ENCODE peak calls at places on chromosomes 11 and 22, in ten cellular contexts. One of them, this sample, is unnamed.

GRCh38 chr11:74636633-74637184 is 44.3 kb downstream of the POLD3 start:
- DNase-seq in left ventricle myocardium inferior: no peak
- DNase-seq in ELF-1: no peak
- DNase-seq in AG08395: peak
- DNase-seq in NCI-H446: no peak
- DNase-seq in stimulated activated naive CD8-positive, alpha-beta T cell treated with anti-CD3 and anti-CD28 coated beads, Interleukin-15, amount 100 ng/mL, for 72 hours: no peak
- DNase-seq in M059J: peak
- DNase-seq in posterior cingulate gyrus: no peak
- DNase-seq in stimulated activated CD4-positive, alpha-beta T cell treated with anti-CD3 and anti-CD28 coated beads, Interleukin-2, amount 100 ng/mL, for 4 hours: no peak
- DNase-seq in AG09319: peak
- DNase-seq in this sample: no peak

GRCh38 chr11:132728026-132728425 is 804.3 kb downstream of the OPCML start:
- DNase-seq in left ventricle myocardium inferior: no peak
- DNase-seq in ELF-1: peak
- DNase-seq in AG08395: no peak
- DNase-seq in NCI-H446: no peak
- DNase-seq in stimulated activated naive CD8-positive, alpha-beta T cell treated with anti-CD3 and anti-CD28 coated beads, Interleukin-15, amount 100 ng/mL, for 72 hours: no peak
- DNase-seq in M059J: no peak
- DNase-seq in posterior cingulate gyrus: no peak
- DNase-seq in stimulated activated CD4-positive, alpha-beta T cell treated with anti-CD3 and anti-CD28 coated beads, Interleukin-2, amount 100 ng/mL, for 4 hours: no peak
- DNase-seq in AG09319: no peak
- DNase-seq in this sample: no peak

GRCh38 chr11:34602245-34602644 is 18.6 kb upstream of the EHF start:
- DNase-seq in left ventricle myocardium inferior: no peak
- DNase-seq in ELF-1: no peak
- DNase-seq in AG08395: no peak
- DNase-seq in NCI-H446: no peak
- DNase-seq in stimulated activated naive CD8-positive, alpha-beta T cell treated with anti-CD3 and anti-CD28 coated beads, Interleukin-15, amount 100 ng/mL, for 72 hours: no peak
- DNase-seq in M059J: no peak
- DNase-seq in posterior cingulate gyrus: no peak
- DNase-seq in stimulated activated CD4-positive, alpha-beta T cell treated with anti-CD3 and anti-CD28 coated beads, Interleukin-2, amount 100 ng/mL, for 4 hours: no peak
- DNase-seq in AG09319: no peak
- DNase-seq in this sample: no peak

GRCh38 chr22:44074286-44074984 is 50.3 kb downstream of the PARVB start:
- DNase-seq in left ventricle myocardium inferior: no peak
- DNase-seq in ELF-1: no peak
- DNase-seq in AG08395: no peak
- DNase-seq in NCI-H446: no peak
- DNase-seq in stimulated activated naive CD8-positive, alpha-beta T cell treated with anti-CD3 and anti-CD28 coated beads, Interleukin-15, amount 100 ng/mL, for 72 hours: no peak
- DNase-seq in M059J: no peak
- DNase-seq in posterior cingulate gyrus: no peak
- DNase-seq in stimulated activated CD4-positive, alpha-beta T cell treated with anti-CD3 and anti-CD28 coated beads, Interleukin-2, amount 100 ng/mL, for 4 hours: no peak
- DNase-seq in AG09319: no peak
- DNase-seq in this sample: no peak

GRCh38 chr22:32801436-32802290 is at the start of gene TIMP3:
- DNase-seq in left ventricle myocardium inferior: peak
- DNase-seq in ELF-1: peak
- DNase-seq in AG08395: peak
- DNase-seq in NCI-H446: no peak
- DNase-seq in stimulated activated naive CD8-positive, alpha-beta T cell treated with anti-CD3 and anti-CD28 coated beads, Interleukin-15, amount 100 ng/mL, for 72 hours: no peak
- DNase-seq in M059J: peak
- DNase-seq in posterior cingulate gyrus: peak
- DNase-seq in stimulated activated CD4-positive, alpha-beta T cell treated with anti-CD3 and anti-CD28 coated beads, Interleukin-2, amount 100 ng/mL, for 4 hours: no peak
- DNase-seq in AG09319: peak
- DNase-seq in this sample: peak

GRCh38 chr22:42683599-42684283 is 34.5 kb upstream of the CYB5R3 start:
- DNase-seq in left ventricle myocardium inferior: peak
- DNase-seq in ELF-1: no peak
- DNase-seq in AG08395: peak
- DNase-seq in NCI-H446: peak
- DNase-seq in stimulated activated naive CD8-positive, alpha-beta T cell treated with anti-CD3 and anti-CD28 coated beads, Interleukin-15, amount 100 ng/mL, for 72 hours: no peak
- DNase-seq in M059J: no peak
- DNase-seq in posterior cingulate gyrus: no peak
- DNase-seq in stimulated activated CD4-positive, alpha-beta T cell treated with anti-CD3 and anti-CD28 coated beads, Interleukin-2, amount 100 ng/mL, for 4 hours: no peak
- DNase-seq in AG09319: peak
- DNase-seq in this sample: no peak

GRCh38 chr22:38069372-38070249 is 12.4 kb downstream of the PICK1 start:
- DNase-seq in left ventricle myocardium inferior: peak
- DNase-seq in ELF-1: no peak
- DNase-seq in AG08395: peak
- DNase-seq in NCI-H446: no peak
- DNase-seq in stimulated activated naive CD8-positive, alpha-beta T cell treated with anti-CD3 and anti-CD28 coated beads, Interleukin-15, amount 100 ng/mL, for 72 hours: no peak
- DNase-seq in M059J: no peak
- DNase-seq in posterior cingulate gyrus: peak
- DNase-seq in stimulated activated CD4-positive, alpha-beta T cell treated with anti-CD3 and anti-CD28 coated beads, Interleukin-2, amount 100 ng/mL, for 4 hours: no peak
- DNase-seq in AG09319: peak
- DNase-seq in this sample: no peak

GRCh38 chr22:29873943-29874342 is 9.0 kb upstream of the MTMR3 start:
- DNase-seq in left ventricle myocardium inferior: no peak
- DNase-seq in ELF-1: no peak
- DNase-seq in AG08395: no peak
- DNase-seq in NCI-H446: no peak
- DNase-seq in stimulated activated naive CD8-positive, alpha-beta T cell treated with anti-CD3 and anti-CD28 coated beads, Interleukin-15, amount 100 ng/mL, for 72 hours: no peak
- DNase-seq in M059J: peak
- DNase-seq in posterior cingulate gyrus: no peak
- DNase-seq in stimulated activated CD4-positive, alpha-beta T cell treated with anti-CD3 and anti-CD28 coated beads, Interleukin-2, amount 100 ng/mL, for 4 hours: no peak
- DNase-seq in AG09319: no peak
- DNase-seq in this sample: no peak

GRCh38 chr22:22167791-22168189 is 76.8 kb upstream of the VPREB1 start:
- DNase-seq in left ventricle myocardium inferior: no peak
- DNase-seq in ELF-1: no peak
- DNase-seq in AG08395: no peak
- DNase-seq in NCI-H446: no peak
- DNase-seq in stimulated activated naive CD8-positive, alpha-beta T cell treated with anti-CD3 and anti-CD28 coated beads, Interleukin-15, amount 100 ng/mL, for 72 hours: no peak
- DNase-seq in M059J: no peak
- DNase-seq in posterior cingulate gyrus: no peak
- DNase-seq in stimulated activated CD4-positive, alpha-beta T cell treated with anti-CD3 and anti-CD28 coated beads, Interleukin-2, amount 100 ng/mL, for 4 hours: no peak
- DNase-seq in AG09319: no peak
- DNase-seq in this sample: no peak

GRCh38 chr11:75325713-75326438 is 25.6 kb downstream of the ARRB1 start:
- DNase-seq in left ventricle myocardium inferior: peak
- DNase-seq in ELF-1: peak
- DNase-seq in AG08395: peak
- DNase-seq in NCI-H446: no peak
- DNase-seq in stimulated activated naive CD8-positive, alpha-beta T cell treated with anti-CD3 and anti-CD28 coated beads, Interleukin-15, amount 100 ng/mL, for 72 hours: peak
- DNase-seq in M059J: peak
- DNase-seq in posterior cingulate gyrus: peak
- DNase-seq in stimulated activated CD4-positive, alpha-beta T cell treated with anti-CD3 and anti-CD28 coated beads, Interleukin-2, amount 100 ng/mL, for 4 hours: peak
- DNase-seq in AG09319: no peak
- DNase-seq in this sample: no peak

GRCh38 chr11:22577854-22578253 is 47.8 kb downstream of the FANCF start:
- DNase-seq in left ventricle myocardium inferior: no peak
- DNase-seq in ELF-1: no peak
- DNase-seq in AG08395: no peak
- DNase-seq in NCI-H446: no peak
- DNase-seq in stimulated activated naive CD8-positive, alpha-beta T cell treated with anti-CD3 and anti-CD28 coated beads, Interleukin-15, amount 100 ng/mL, for 72 hours: no peak
- DNase-seq in M059J: no peak
- DNase-seq in posterior cingulate gyrus: no peak
- DNase-seq in stimulated activated CD4-positive, alpha-beta T cell treated with anti-CD3 and anti-CD28 coated beads, Interleukin-2, amount 100 ng/mL, for 4 hours: no peak
- DNase-seq in AG09319: no peak
- DNase-seq in this sample: no peak

GRCh38 chr11:35548925-35549561 is 23.6 kb upstream of the PAMR1 start:
- DNase-seq in left ventricle myocardium inferior: no peak
- DNase-seq in ELF-1: no peak
- DNase-seq in AG08395: no peak
- DNase-seq in NCI-H446: no peak
- DNase-seq in stimulated activated naive CD8-positive, alpha-beta T cell treated with anti-CD3 and anti-CD28 coated beads, Interleukin-15, amount 100 ng/mL, for 72 hours: no peak
- DNase-seq in M059J: no peak
- DNase-seq in posterior cingulate gyrus: no peak
- DNase-seq in stimulated activated CD4-positive, alpha-beta T cell treated with anti-CD3 and anti-CD28 coated beads, Interleukin-2, amount 100 ng/mL, for 4 hours: no peak
- DNase-seq in AG09319: no peak
- DNase-seq in this sample: no peak

GRCh38 chr11:119169272-119169719 is 771 bp downstream of the NLRX1 start:
- DNase-seq in left ventricle myocardium inferior: peak
- DNase-seq in ELF-1: peak
- DNase-seq in AG08395: peak
- DNase-seq in NCI-H446: no peak
- DNase-seq in stimulated activated naive CD8-positive, alpha-beta T cell treated with anti-CD3 and anti-CD28 coated beads, Interleukin-15, amount 100 ng/mL, for 72 hours: peak
- DNase-seq in M059J: peak
- DNase-seq in posterior cingulate gyrus: no peak
- DNase-seq in stimulated activated CD4-positive, alpha-beta T cell treated with anti-CD3 and anti-CD28 coated beads, Interleukin-2, amount 100 ng/mL, for 4 hours: no peak
- DNase-seq in AG09319: no peak
- DNase-seq in this sample: peak

GRCh38 chr22:37701121-37701786 is 4.4 kb downstream of the TRIOBP start:
- DNase-seq in left ventricle myocardium inferior: no peak
- DNase-seq in ELF-1: no peak
- DNase-seq in AG08395: no peak
- DNase-seq in NCI-H446: no peak
- DNase-seq in stimulated activated naive CD8-positive, alpha-beta T cell treated with anti-CD3 and anti-CD28 coated beads, Interleukin-15, amount 100 ng/mL, for 72 hours: no peak
- DNase-seq in M059J: no peak
- DNase-seq in posterior cingulate gyrus: no peak
- DNase-seq in stimulated activated CD4-positive, alpha-beta T cell treated with anti-CD3 and anti-CD28 coated beads, Interleukin-2, amount 100 ng/mL, for 4 hours: no peak
- DNase-seq in AG09319: no peak
- DNase-seq in this sample: no peak

GRCh38 chr22:41891407-41891806 is 23.5 kb downstream of the SHISA8 start:
- DNase-seq in left ventricle myocardium inferior: no peak
- DNase-seq in ELF-1: no peak
- DNase-seq in AG08395: no peak
- DNase-seq in NCI-H446: no peak
- DNase-seq in stimulated activated naive CD8-positive, alpha-beta T cell treated with anti-CD3 and anti-CD28 coated beads, Interleukin-15, amount 100 ng/mL, for 72 hours: no peak
- DNase-seq in M059J: no peak
- DNase-seq in posterior cingulate gyrus: peak
- DNase-seq in stimulated activated CD4-positive, alpha-beta T cell treated with anti-CD3 and anti-CD28 coated beads, Interleukin-2, amount 100 ng/mL, for 4 hours: no peak
- DNase-seq in AG09319: no peak
- DNase-seq in this sample: no peak

GRCh38 chr11:28820296-28820989 is 712.3 kb downstream of the METTL15 start:
- DNase-seq in left ventricle myocardium inferior: no peak
- DNase-seq in ELF-1: no peak
- DNase-seq in AG08395: no peak
- DNase-seq in NCI-H446: no peak
- DNase-seq in stimulated activated naive CD8-positive, alpha-beta T cell treated with anti-CD3 and anti-CD28 coated beads, Interleukin-15, amount 100 ng/mL, for 72 hours: no peak
- DNase-seq in M059J: no peak
- DNase-seq in posterior cingulate gyrus: no peak
- DNase-seq in stimulated activated CD4-positive, alpha-beta T cell treated with anti-CD3 and anti-CD28 coated beads, Interleukin-2, amount 100 ng/mL, for 4 hours: no peak
- DNase-seq in AG09319: no peak
- DNase-seq in this sample: no peak

GRCh38 chr11:3089236-3090061 is 32.2 kb upstream of the CARS1 start:
- DNase-seq in left ventricle myocardium inferior: no peak
- DNase-seq in ELF-1: no peak
- DNase-seq in AG08395: no peak
- DNase-seq in NCI-H446: no peak
- DNase-seq in stimulated activated naive CD8-positive, alpha-beta T cell treated with anti-CD3 and anti-CD28 coated beads, Interleukin-15, amount 100 ng/mL, for 72 hours: no peak
- DNase-seq in M059J: no peak
- DNase-seq in posterior cingulate gyrus: peak
- DNase-seq in stimulated activated CD4-positive, alpha-beta T cell treated with anti-CD3 and anti-CD28 coated beads, Interleukin-2, amount 100 ng/mL, for 4 hours: no peak
- DNase-seq in AG09319: no peak
- DNase-seq in this sample: no peak

GRCh38 chr11:68146010-68146540 is 24.9 kb upstream of the CHKA start:
- DNase-seq in left ventricle myocardium inferior: peak
- DNase-seq in ELF-1: no peak
- DNase-seq in AG08395: no peak
- DNase-seq in NCI-H446: no peak
- DNase-seq in stimulated activated naive CD8-positive, alpha-beta T cell treated with anti-CD3 and anti-CD28 coated beads, Interleukin-15, amount 100 ng/mL, for 72 hours: no peak
- DNase-seq in M059J: peak
- DNase-seq in posterior cingulate gyrus: no peak
- DNase-seq in stimulated activated CD4-positive, alpha-beta T cell treated with anti-CD3 and anti-CD28 coated beads, Interleukin-2, amount 100 ng/mL, for 4 hours: no peak
- DNase-seq in AG09319: no peak
- DNase-seq in this sample: no peak

GRCh38 chr22:26416670-26417270 is 12.3 kb upstream of the ASPHD2 start:
- DNase-seq in left ventricle myocardium inferior: no peak
- DNase-seq in ELF-1: peak
- DNase-seq in AG08395: peak
- DNase-seq in NCI-H446: no peak
- DNase-seq in stimulated activated naive CD8-positive, alpha-beta T cell treated with anti-CD3 and anti-CD28 coated beads, Interleukin-15, amount 100 ng/mL, for 72 hours: no peak
- DNase-seq in M059J: peak
- DNase-seq in posterior cingulate gyrus: peak
- DNase-seq in stimulated activated CD4-positive, alpha-beta T cell treated with anti-CD3 and anti-CD28 coated beads, Interleukin-2, amount 100 ng/mL, for 4 hours: no peak
- DNase-seq in AG09319: no peak
- DNase-seq in this sample: no peak

GRCh38 chr11:44968510-44968909 is 17.8 kb upstream of the TP53I11 start:
- DNase-seq in left ventricle myocardium inferior: no peak
- DNase-seq in ELF-1: no peak
- DNase-seq in AG08395: no peak
- DNase-seq in NCI-H446: peak
- DNase-seq in stimulated activated naive CD8-positive, alpha-beta T cell treated with anti-CD3 and anti-CD28 coated beads, Interleukin-15, amount 100 ng/mL, for 72 hours: no peak
- DNase-seq in M059J: peak
- DNase-seq in posterior cingulate gyrus: peak
- DNase-seq in stimulated activated CD4-positive, alpha-beta T cell treated with anti-CD3 and anti-CD28 coated beads, Interleukin-2, amount 100 ng/mL, for 4 hours: no peak
- DNase-seq in AG09319: no peak
- DNase-seq in this sample: no peak

GRCh38 chr11:43825217-43825816 is 55.3 kb upstream of the ALKBH3 start:
- DNase-seq in left ventricle myocardium inferior: no peak
- DNase-seq in ELF-1: no peak
- DNase-seq in AG08395: peak
- DNase-seq in NCI-H446: no peak
- DNase-seq in stimulated activated naive CD8-positive, alpha-beta T cell treated with anti-CD3 and anti-CD28 coated beads, Interleukin-15, amount 100 ng/mL, for 72 hours: no peak
- DNase-seq in M059J: peak
- DNase-seq in posterior cingulate gyrus: no peak
- DNase-seq in stimulated activated CD4-positive, alpha-beta T cell treated with anti-CD3 and anti-CD28 coated beads, Interleukin-2, amount 100 ng/mL, for 4 hours: peak
- DNase-seq in AG09319: no peak
- DNase-seq in this sample: peak

GRCh38 chr11:126799974-126800373 is 200.6 kb downstream of the KIRREL3 start:
- DNase-seq in left ventricle myocardium inferior: no peak
- DNase-seq in ELF-1: no peak
- DNase-seq in AG08395: peak
- DNase-seq in NCI-H446: no peak
- DNase-seq in stimulated activated naive CD8-positive, alpha-beta T cell treated with anti-CD3 and anti-CD28 coated beads, Interleukin-15, amount 100 ng/mL, for 72 hours: no peak
- DNase-seq in M059J: peak
- DNase-seq in posterior cingulate gyrus: no peak
- DNase-seq in stimulated activated CD4-positive, alpha-beta T cell treated with anti-CD3 and anti-CD28 coated beads, Interleukin-2, amount 100 ng/mL, for 4 hours: no peak
- DNase-seq in AG09319: peak
- DNase-seq in this sample: no peak

GRCh38 chr11:64250875-64251721 is at the start of gene PLCB3:
- DNase-seq in left ventricle myocardium inferior: peak
- DNase-seq in ELF-1: peak
- DNase-seq in AG08395: peak
- DNase-seq in NCI-H446: no peak
- DNase-seq in stimulated activated naive CD8-positive, alpha-beta T cell treated with anti-CD3 and anti-CD28 coated beads, Interleukin-15, amount 100 ng/mL, for 72 hours: peak
- DNase-seq in M059J: peak
- DNase-seq in posterior cingulate gyrus: peak
- DNase-seq in stimulated activated CD4-positive, alpha-beta T cell treated with anti-CD3 and anti-CD28 coated beads, Interleukin-2, amount 100 ng/mL, for 4 hours: peak
- DNase-seq in AG09319: no peak
- DNase-seq in this sample: peak

GRCh38 chr11:131392528-131393255 is 22.3 kb downstream of the NTM start:
- DNase-seq in left ventricle myocardium inferior: no peak
- DNase-seq in ELF-1: peak
- DNase-seq in AG08395: no peak
- DNase-seq in NCI-H446: no peak
- DNase-seq in stimulated activated naive CD8-positive, alpha-beta T cell treated with anti-CD3 and anti-CD28 coated beads, Interleukin-15, amount 100 ng/mL, for 72 hours: no peak
- DNase-seq in M059J: peak
- DNase-seq in posterior cingulate gyrus: no peak
- DNase-seq in stimulated activated CD4-positive, alpha-beta T cell treated with anti-CD3 and anti-CD28 coated beads, Interleukin-2, amount 100 ng/mL, for 4 hours: no peak
- DNase-seq in AG09319: no peak
- DNase-seq in this sample: peak

GRCh38 chr22:25942126-25942988 is 200.4 kb downstream of the MYO18B start:
- DNase-seq in left ventricle myocardium inferior: no peak
- DNase-seq in ELF-1: no peak
- DNase-seq in AG08395: no peak
- DNase-seq in NCI-H446: peak
- DNase-seq in stimulated activated naive CD8-positive, alpha-beta T cell treated with anti-CD3 and anti-CD28 coated beads, Interleukin-15, amount 100 ng/mL, for 72 hours: no peak
- DNase-seq in M059J: no peak
- DNase-seq in posterior cingulate gyrus: no peak
- DNase-seq in stimulated activated CD4-positive, alpha-beta T cell treated with anti-CD3 and anti-CD28 coated beads, Interleukin-2, amount 100 ng/mL, for 4 hours: no peak
- DNase-seq in AG09319: no peak
- DNase-seq in this sample: no peak

This sample was measured in endothelial cell.